ENCODE peak calls at places on chromosome X, in eight cellular contexts. S is left ventricle myocardium inferior, B is endothelial cell of umbilical vein, J is RWPE1, W is pancreas, K is AG09309, M is IMR-90, A is cardiac fibroblast. T is an unnamed sample.

GRCh38 chrX:45110494-45110893 is 90.2 kb downstream of the DIPK2B start:
- DNase-seq in M (no peak), B (no peak), S (no peak), A (no peak), W (no peak), J (no peak), K (no peak), T (no peak)

GRCh38 chrX:63784902-63785692 is at the start of gene ARHGEF9:
- DNase-seq in B (no peak), A (peak; percentile 7), K (no peak), S (peak; percentile 17), J (no peak), M (no peak), W (peak; percentile 23), T (no peak)

GRCh38 chrX:131907488-131908314 is 115.4 kb upstream of the STK26 start:
- DNase-seq in M (no peak), A (no peak), W (no peak), J (no peak), B (no peak), K (no peak), S (no peak), T (no peak)

GRCh38 chrX:6002056-6002455 is 226.6 kb downstream of the NLGN4X start:
- DNase-seq in S (no peak), K (no peak), W (no peak), J (no peak), B (no peak), M (no peak), A (no peak), T (no peak)

GRCh38 chrX:97211070-97211469 is 327.4 kb downstream of the RPA4 start:
- DNase-seq in A (no peak), B (no peak), W (no peak), J (peak; percentile 2), K (no peak), S (no peak), M (peak; percentile 18), T (no peak)

GRCh38 chrX:119190251-119190651 is 45.8 kb upstream of the PGRMC1 start:
- DNase-seq in M (no peak), K (no peak), S (peak; percentile 18), A (peak; percentile 3), B (no peak), W (no peak), J (no peak), T (no peak)

GRCh38 chrX:38458071-38458470 is 103.3 kb upstream of the TSPAN7 start:
- DNase-seq in J (no peak), B (no peak), M (no peak), W (no peak), K (no peak), S (no peak), A (no peak), T (no peak)

GRCh38 chrX:80335062-80335830 is 85.0 kb upstream of the TENT5D start:
- DNase-seq in M (no peak), S (peak; percentile 26), K (no peak), B (no peak), J (no peak), W (peak; percentile 64), A (peak; percentile 7), T (no peak)

GRCh38 chrX:35622021-35622420 is 176.1 kb upstream of the MAGEB16 start:
- DNase-seq in M (no peak), K (no peak), B (no peak), J (no peak), W (no peak), A (no peak), S (no peak), T (no peak)

GRCh38 chrX:152658302-152658701 is 20.6 kb downstream of the GABRQ start:
- DNase-seq in K (no peak), S (no peak), B (no peak), M (no peak), J (no peak), A (no peak), W (no peak), T (no peak)
- TF ChIP-seq CTCF in K (no peak), S (no peak), B (no peak), M (no peak), J (no peak), A (no peak), W (no peak), T (no peak)

DNA sequence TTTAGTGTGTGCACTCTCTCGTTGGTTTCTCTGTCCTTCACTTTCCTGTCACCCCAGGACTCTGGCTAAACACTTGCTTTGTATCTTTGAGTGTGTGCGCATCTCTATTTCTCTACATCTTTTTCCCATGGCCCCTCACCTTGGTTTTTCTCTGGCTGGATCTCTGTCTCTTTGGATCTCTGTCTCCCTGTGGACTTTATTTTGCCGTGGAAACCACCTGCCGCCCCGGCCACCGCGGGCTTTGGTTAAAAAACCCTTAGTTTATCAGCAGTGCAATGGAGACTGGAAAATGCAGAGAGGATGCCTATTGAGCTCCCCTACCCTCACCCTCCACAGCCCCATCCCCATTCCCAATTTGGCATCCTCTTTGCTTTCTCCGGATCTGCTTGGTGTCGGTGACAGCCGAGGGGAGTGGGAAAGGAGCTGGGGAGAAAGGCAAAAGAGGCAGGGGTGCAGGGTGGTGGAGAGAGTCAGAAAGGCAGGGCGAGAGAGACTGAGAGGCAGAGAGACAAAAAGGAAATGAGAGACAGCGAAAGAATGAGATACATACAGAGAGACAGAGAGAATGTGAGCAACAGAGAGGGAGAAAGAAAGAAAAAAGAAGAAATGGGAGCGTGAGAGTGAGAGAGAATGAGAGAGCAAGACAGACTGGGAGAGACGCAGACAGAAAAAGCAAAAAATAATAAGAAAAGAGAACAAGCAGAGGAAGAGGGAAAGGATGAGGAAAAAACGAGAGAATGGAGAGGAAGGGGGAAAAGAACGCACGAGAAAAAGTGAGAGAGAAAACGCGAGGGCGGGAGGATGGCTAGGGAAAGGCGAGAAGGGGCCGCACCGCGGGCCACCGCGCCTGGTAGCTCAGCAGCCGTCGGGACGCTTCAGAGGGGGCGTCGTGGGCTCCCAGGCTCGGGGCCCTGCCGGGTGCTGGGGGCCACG is 688 bp downstream of the GPR101 start:
- DNase-seq in K (no peak), S (no peak), M (no peak), W (no peak), J (no peak), B (no peak), A (no peak), T (no peak)
- TF ChIP-seq CTCF in K (no peak), S (no peak), M (no peak), W (no peak), J (no peak), B (no peak), A (no peak), T (no peak)

GRCh38 chrX:115229337-115229991 is 4.4 kb downstream of the LRCH2 start:
- DNase-seq in K (no peak), S (no peak), W (no peak), M (no peak), A (no peak), B (peak; percentile 88), J (no peak), T (no peak)

DNA sequence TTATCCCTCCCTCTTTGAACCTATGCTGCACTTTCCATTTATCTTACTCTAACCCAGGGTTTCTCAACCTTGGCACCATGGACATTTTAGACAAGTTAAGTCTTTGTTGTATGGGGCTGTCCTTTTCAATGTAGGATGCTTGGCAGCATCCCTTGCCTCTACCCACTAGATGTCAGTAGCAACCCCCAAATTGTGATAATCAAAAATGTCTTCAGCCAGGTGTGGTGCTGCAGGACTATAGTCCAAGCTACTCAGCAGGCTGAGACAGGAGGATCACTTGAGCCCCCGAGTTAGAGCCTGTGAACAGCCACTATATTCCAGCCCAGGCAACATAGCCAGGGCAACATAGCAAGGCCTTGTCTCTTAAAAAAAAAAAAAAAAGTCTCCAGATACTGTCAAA is 7.0 kb downstream of the LRCH2 start:
- DNase-seq in B (peak; percentile 17), K (peak; percentile 5), W (no peak), S (no peak), M (peak; percentile 28), J (no peak), A (peak; percentile 22), T (no peak)
- TF ChIP-seq CTCF in B (peak; percentile 39), K (peak; percentile 58), W (no peak), S (peak; percentile 33), M (peak; percentile 53), J (no peak), A (peak; percentile 32), T (peak; percentile 37)

DNA sequence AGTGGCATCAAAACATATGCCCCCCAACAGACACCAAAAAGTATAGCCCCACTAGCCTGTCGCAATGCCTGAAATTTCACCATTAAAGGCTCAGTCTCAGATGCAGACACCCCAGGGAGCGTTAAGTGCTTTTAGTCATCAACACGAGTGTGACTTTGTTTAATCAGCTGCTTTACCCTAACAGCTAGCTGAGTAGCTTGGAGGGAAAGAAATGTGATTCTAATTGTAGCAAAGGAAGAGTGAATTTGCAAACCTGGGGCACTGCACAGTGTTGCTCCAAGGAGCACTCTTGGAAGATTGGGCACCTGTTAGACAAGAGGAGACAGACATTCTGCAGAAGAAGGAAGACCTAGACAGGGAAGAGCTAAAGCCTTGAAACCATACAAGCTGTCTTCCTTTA is 145.1 kb downstream of the BEND2 start:
- DNase-seq in J (no peak), B (no peak), M (no peak), A (no peak), K (no peak), W (no peak), S (no peak), T (no peak)
- TF ChIP-seq CTCF in J (no peak), B (no peak), M (no peak), A (no peak), K (no peak), W (no peak), S (no peak), T (no peak)

GRCh38 chrX:106959897-106960296 is 39.7 kb downstream of the CLDN2 start:
- DNase-seq in A (peak; percentile 54), M (peak; percentile 33), S (no peak), B (peak; percentile 30), W (no peak), K (no peak), J (peak; percentile 8), T (no peak)
- TF ChIP-seq CTCF in A (peak; percentile 22), M (peak; percentile 41), S (no peak), B (peak; percentile 12), W (no peak), K (peak; percentile 39), J (no peak), T (peak; percentile 9)

T was measured in HFF-Myc.